ENCODE peak calls at places on chromosomes 5 and 9, in five cellular contexts. Q is H1, O is H54, C is GM12892, W is ovary. Z is an unnamed sample.
A peak's percentile ranks its signal among the peaks of the same experiment; 100 is the strongest.

GRCh38 chr5:145084834-145085233 is 750.3 kb downstream of the PRELID2 start:
- DNase-seq in Q (no peak), O (no peak), C (no peak), W (no peak), Z (no peak)

GRCh38 chr5:175700991-175701390 is 43.1 kb downstream of the HRH2 start:
- DNase-seq in Q (no peak), O (no peak), C (no peak), W (no peak), Z (peak; percentile 16)

GRCh38 chr5:116765441-116765840 is 190.8 kb upstream of the SEMA6A start:
- DNase-seq in Q (no peak), O (no peak), C (no peak), W (no peak), Z (no peak)

GRCh38 chr5:181173420-181174342 is 26.3 kb downstream of the OR2V2 start:
- DNase-seq in Q (peak; percentile 98), O (no peak), C (no peak), W (no peak), Z (peak; percentile 72)

GRCh38 chr9:81851340-81851739 is 76.9 kb upstream of the SPATA31D4 start:
- DNase-seq in Q (no peak), O (no peak), C (no peak), W (no peak), Z (no peak)

GRCh38 chr5:88610586-88610985 is 272.4 kb downstream of the MEF2C start:
- DNase-seq in Q (no peak), O (no peak), C (no peak), W (no peak), Z (no peak)

GRCh38 chr5:52783226-52783959 is 4.3 kb upstream of the ITGA1 start:
- DNase-seq in Q (no peak), O (peak; percentile 29), C (no peak), W (no peak), Z (peak; percentile 37)

GRCh38 chr5:128920345-128921215 is 44.7 kb upstream of the SLC27A6 start:
- DNase-seq in Q (no peak), O (no peak), C (no peak), W (no peak), Z (no peak)

GRCh38 chr9:23587433-23587832 is 238.6 kb downstream of the ELAVL2 start:
- DNase-seq in Q (no peak), O (no peak), C (no peak), W (peak; percentile 48), Z (no peak)

GRCh38 chr5:67206381-67207328 is 10.1 kb upstream of the CD180 start:
- DNase-seq in Q (no peak), O (peak; percentile 69), C (peak; percentile 52), W (no peak), Z (peak; percentile 87)

GRCh38 chr5:1519631-1520141 is 4.1 kb downstream of the LPCAT1 start:
- DNase-seq in Q (peak; percentile 39), O (no peak), C (no peak), W (peak; percentile 19), Z (no peak)

GRCh38 chr5:151688406-151688805 is 1.7 kb upstream of the SPARC start:
- DNase-seq in Q (no peak), O (no peak), C (no peak), W (no peak), Z (peak; percentile 42)

GRCh38 chr5:63961125-63961597 is 1.1 kb downstream of the HTR1A start:
- DNase-seq in Q (no peak), O (no peak), C (no peak), W (no peak), Z (no peak)

GRCh38 chr5:37501152-37501551 is 122.0 kb downstream of the WDR70 start:
- DNase-seq in Q (no peak), O (no peak), C (no peak), W (no peak), Z (no peak)

GRCh38 chr9:14347408-14348224 is 33.7 kb upstream of the NFIB start:
- DNase-seq in Q (peak; percentile 81), O (no peak), C (no peak), W (peak; percentile 52), Z (no peak)

GRCh38 chr9:135990468-135991429 is 29.6 kb upstream of the UBAC1 start:
- DNase-seq in Q (no peak), O (peak; percentile 63), C (no peak), W (peak; percentile 57), Z (peak; percentile 54)

GRCh38 chr5:174425271-174425963 is 299.0 kb upstream of the MSX2 start:
- DNase-seq in Q (no peak), O (no peak), C (no peak), W (no peak), Z (no peak)

GRCh38 chr5:171979606-171980005 is 26.8 kb downstream of the FBXW11 start:
- DNase-seq in Q (no peak), O (no peak), C (no peak), W (no peak), Z (no peak)

GRCh38 chr9:113626735-113627495 is 163.4 kb downstream of the RGS3 start:
- DNase-seq in Q (no peak), O (no peak), C (no peak), W (peak; percentile 41), Z (no peak)

GRCh38 chr5:173926359-173926758 is 38.2 kb downstream of the CPEB4 start:
- DNase-seq in Q (no peak), O (no peak), C (no peak), W (no peak), Z (no peak)

GRCh38 chr5:180291234-180291940 is 496 bp downstream of the MAPK9 start:
- DNase-seq in Q (peak; percentile 66), O (peak; percentile 36), C (peak; percentile 43), W (peak; percentile 54), Z (peak; percentile 42)

GRCh38 chr5:117252566-117252965 is 677.9 kb upstream of the SEMA6A start:
- DNase-seq in Q (no peak), O (no peak), C (no peak), W (no peak), Z (no peak)

GRCh38 chr9:90107864-90108263 is 503.1 kb downstream of the GADD45G start:
- DNase-seq in Q (no peak), O (no peak), C (no peak), W (no peak), Z (no peak)

GRCh38 chr9:136881691-136882108 is 4.6 kb upstream of the TRAF2 start:
- DNase-seq in Q (no peak), O (peak; percentile 80), C (peak; percentile 81), W (no peak), Z (no peak)

GRCh38 chr5:88787856-88788255 is 95.1 kb downstream of the MEF2C start:
- DNase-seq in Q (no peak), O (no peak), C (no peak), W (no peak), Z (no peak)

GRCh38 chr9:90985631-90986030 is 184.0 kb downstream of the SYK start:
- DNase-seq in Q (no peak), O (no peak), C (no peak), W (no peak), Z (no peak)

GRCh38 chr9:13911473-13911872 is 402.5 kb downstream of the NFIB start:
- DNase-seq in Q (no peak), O (no peak), C (no peak), W (no peak), Z (no peak)

GRCh38 chr9:93190133-93190525 is 6.2 kb downstream of the WNK2 start:
- DNase-seq in Q (no peak), O (no peak), C (no peak), W (no peak), Z (no peak)

GRCh38 chr9:101375546-101375945 is 9.3 kb downstream of the BAAT start:
- DNase-seq in Q (peak; percentile 49), O (peak; percentile 21), C (no peak), W (no peak), Z (no peak)

GRCh38 chr9:101372327-101373118 is 12.3 kb downstream of the BAAT start:
- DNase-seq in Q (no peak), O (no peak), C (no peak), W (no peak), Z (no peak)

GRCh38 chr9:101369884-101370531 is 14.8 kb downstream of the BAAT start:
- DNase-seq in Q (no peak), O (no peak), C (no peak), W (no peak), Z (no peak)

GRCh38 chr9:101369286-101369685 is 15.5 kb downstream of the BAAT start:
- DNase-seq in Q (no peak), O (no peak), C (no peak), W (no peak), Z (no peak)

DNA sequence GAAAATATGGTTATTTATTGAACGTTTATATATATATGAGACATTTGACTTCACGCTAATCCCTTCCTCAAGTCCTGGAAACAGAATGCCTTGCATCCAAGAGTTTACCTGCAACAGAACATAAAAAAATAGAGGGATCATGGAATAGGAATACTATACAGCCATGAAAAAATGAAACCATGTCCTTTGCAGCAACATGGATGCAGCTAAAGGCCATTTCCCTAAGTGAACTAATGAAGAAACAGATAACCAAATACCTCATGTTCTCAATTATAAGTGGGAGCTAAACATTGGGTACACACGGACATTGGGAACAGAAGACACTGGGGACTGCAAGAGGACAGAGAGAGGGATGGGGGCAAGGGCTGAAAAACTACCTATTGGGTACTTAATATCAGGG is 13.0 kb downstream of the BAAT start:
- DNase-seq in Q (no peak), O (no peak), C (no peak), W (no peak), Z (no peak)
- TF ChIP-seq POLR2A in Q (no peak), O (no peak), C (no peak), W (no peak), Z (no peak)

DNA sequence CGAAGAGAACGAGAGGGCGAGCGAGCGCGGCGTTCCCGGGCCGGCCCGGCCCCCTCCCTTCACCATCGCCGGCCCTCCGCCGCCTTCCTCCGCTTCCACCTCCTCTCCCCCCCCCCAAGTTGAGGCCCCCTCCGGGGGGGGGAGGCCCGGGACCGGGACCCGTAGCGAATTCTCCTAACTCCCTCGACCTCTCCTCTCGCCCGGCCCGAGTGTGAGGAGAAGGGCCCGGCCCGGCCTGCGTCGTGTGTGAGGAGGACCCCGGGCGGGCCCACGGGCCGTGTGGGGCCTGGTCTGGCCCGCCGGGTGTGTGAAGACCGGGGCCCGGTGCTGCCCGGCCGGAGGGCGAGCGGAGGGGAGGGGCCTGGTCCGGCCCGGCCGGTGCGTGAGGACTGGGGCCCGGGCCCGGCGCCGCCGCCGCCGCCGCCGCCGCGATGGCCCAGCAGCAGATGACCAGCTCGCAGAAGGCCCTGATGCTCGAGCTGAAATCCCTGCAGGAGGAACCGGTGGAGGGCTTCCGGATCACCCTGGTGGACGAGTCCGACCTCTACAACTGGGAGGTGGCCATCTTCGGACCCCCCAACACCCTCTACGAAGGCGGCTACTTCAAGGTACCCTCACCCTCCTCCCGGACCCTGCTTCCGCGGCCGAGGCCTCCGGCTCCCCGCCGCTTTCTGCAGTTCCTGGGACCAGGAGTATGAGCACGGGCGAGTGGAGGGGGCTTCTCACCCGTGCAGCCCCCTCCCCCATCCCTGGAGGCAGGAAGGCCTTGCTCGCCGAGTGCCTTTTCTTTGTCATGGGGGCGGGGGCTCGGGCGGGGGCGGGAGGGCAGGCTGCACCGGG is 587 bp downstream of the UBE2R2 start:
- DNase-seq in Q (peak; percentile 83), O (peak; percentile 35), C (peak; percentile 49), W (peak; percentile 73), Z (peak; percentile 89)
- TF ChIP-seq POLR2A in Q (peak; percentile 65), O (no peak), C (peak; percentile 44), W (peak; percentile 34), Z (peak; percentile 27)

GRCh38 chr5:103258368-103258956 is at the start of gene MACIR:
- DNase-seq in Q (peak; percentile 90), O (peak; percentile 83), C (peak; percentile 62), W (peak; percentile 96), Z (peak; percentile 98)
- TF ChIP-seq POLR2A in Q (peak; percentile 79), O (peak; percentile 94), C (peak; percentile 67), W (no peak), Z (peak; percentile 81)

GRCh38 chr9:133459476-133460404 is at the start of gene CACFD1:
- DNase-seq in Q (peak; percentile 96), O (peak; percentile 100), C (peak; percentile 99), W (peak; percentile 98), Z (peak; percentile 93)
- TF ChIP-seq POLR2A in Q (no peak), O (peak; percentile 53), C (peak; percentile 59), W (peak; percentile 83), Z (peak; percentile 38)

GRCh38 chr9:124257070-124257864 is 482 bp upstream of the NEK6 start:
- DNase-seq in Q (peak; percentile 66), O (no peak), C (no peak), W (no peak), Z (peak; percentile 41)
- TF ChIP-seq POLR2A in Q (no peak), O (no peak), C (peak; percentile 70), W (no peak), Z (no peak)

Z was measured in NB4.